ENCODE peak calls at places on chromosomes 6 and 20, in eight cellular contexts. One of them, this sample, is unnamed.

GRCh38 chr6:150528648-150529285 is 70.9 kb upstream of the PLEKHG1 start:
- DNase-seq in stimulated activated CD8-positive, alpha-beta memory T cell treated with anti-CD3 and anti-CD28 coated beads, Interleukin-12 subunit alpha, Interleukin-12 subunit beta, amount 100 ng/mL, for 1 hour: no peak
- DNase-seq in H9: peak; percentile 84
- DNase-seq in memory B cell: peak; percentile 22
- DNase-seq in HFF-Myc: peak; percentile 59
- DNase-seq in A549: no peak
- DNase-seq in cardiac septum: peak; percentile 81
- DNase-seq in anterior cingulate cortex: no peak
- DNase-seq in this sample: no peak

GRCh38 chr20:6767166-6767535 is 335 bp upstream of the BMP2 start:
- DNase-seq in stimulated activated CD8-positive, alpha-beta memory T cell treated with anti-CD3 and anti-CD28 coated beads, Interleukin-12 subunit alpha, Interleukin-12 subunit beta, amount 100 ng/mL, for 1 hour: no peak
- DNase-seq in A549: no peak
- DNase-seq in anterior cingulate cortex: no peak
- DNase-seq in H9: peak; percentile 34
- DNase-seq in memory B cell: no peak
- DNase-seq in HFF-Myc: no peak
- DNase-seq in cardiac septum: no peak
- DNase-seq in this sample: no peak

GRCh38 chr20:10449270-10449669 is 14.2 kb downstream of the SLX4IP start:
- DNase-seq in HFF-Myc: no peak
- DNase-seq in stimulated activated CD8-positive, alpha-beta memory T cell treated with anti-CD3 and anti-CD28 coated beads, Interleukin-12 subunit alpha, Interleukin-12 subunit beta, amount 100 ng/mL, for 1 hour: no peak
- DNase-seq in H9: no peak
- DNase-seq in memory B cell: no peak
- DNase-seq in anterior cingulate cortex: no peak
- DNase-seq in A549: no peak
- DNase-seq in cardiac septum: no peak
- DNase-seq in this sample: no peak

GRCh38 chr20:62825994-62826645 is 9.3 kb downstream of the COL9A3 start:
- DNase-seq in H9: no peak
- DNase-seq in A549: no peak
- DNase-seq in anterior cingulate cortex: no peak
- DNase-seq in memory B cell: no peak
- DNase-seq in stimulated activated CD8-positive, alpha-beta memory T cell treated with anti-CD3 and anti-CD28 coated beads, Interleukin-12 subunit alpha, Interleukin-12 subunit beta, amount 100 ng/mL, for 1 hour: no peak
- DNase-seq in HFF-Myc: no peak
- DNase-seq in cardiac septum: no peak
- DNase-seq in this sample: no peak

GRCh38 chr20:3869839-3870634 is 19.1 kb upstream of the PANK2 start:
- DNase-seq in memory B cell: no peak
- DNase-seq in stimulated activated CD8-positive, alpha-beta memory T cell treated with anti-CD3 and anti-CD28 coated beads, Interleukin-12 subunit alpha, Interleukin-12 subunit beta, amount 100 ng/mL, for 1 hour: no peak
- DNase-seq in A549: no peak
- DNase-seq in anterior cingulate cortex: no peak
- DNase-seq in HFF-Myc: no peak
- DNase-seq in cardiac septum: no peak
- DNase-seq in H9: no peak
- DNase-seq in this sample: no peak

GRCh38 chr6:155078331-155078745 is 83.2 kb downstream of the TIAM2 start:
- DNase-seq in A549: no peak
- DNase-seq in anterior cingulate cortex: no peak
- DNase-seq in HFF-Myc: no peak
- DNase-seq in stimulated activated CD8-positive, alpha-beta memory T cell treated with anti-CD3 and anti-CD28 coated beads, Interleukin-12 subunit alpha, Interleukin-12 subunit beta, amount 100 ng/mL, for 1 hour: no peak
- DNase-seq in cardiac septum: no peak
- DNase-seq in memory B cell: no peak
- DNase-seq in H9: no peak
- DNase-seq in this sample: no peak

GRCh38 chr20:1391640-1392442 is 1.0 kb downstream of the FKBP1A start:
- DNase-seq in HFF-Myc: no peak
- DNase-seq in stimulated activated CD8-positive, alpha-beta memory T cell treated with anti-CD3 and anti-CD28 coated beads, Interleukin-12 subunit alpha, Interleukin-12 subunit beta, amount 100 ng/mL, for 1 hour: no peak
- DNase-seq in H9: peak; percentile 62
- DNase-seq in cardiac septum: peak; percentile 86
- DNase-seq in A549: no peak
- DNase-seq in memory B cell: no peak
- DNase-seq in anterior cingulate cortex: no peak
- DNase-seq in this sample: no peak

GRCh38 chr6:22062807-22063408 is 233.9 kb downstream of the PRL start:
- DNase-seq in cardiac septum: no peak
- DNase-seq in H9: no peak
- DNase-seq in anterior cingulate cortex: peak; percentile 36
- DNase-seq in HFF-Myc: no peak
- DNase-seq in stimulated activated CD8-positive, alpha-beta memory T cell treated with anti-CD3 and anti-CD28 coated beads, Interleukin-12 subunit alpha, Interleukin-12 subunit beta, amount 100 ng/mL, for 1 hour: peak; percentile 16
- DNase-seq in memory B cell: no peak
- DNase-seq in A549: no peak
- DNase-seq in this sample: no peak

GRCh38 chr6:98747246-98747645 is 87.1 kb upstream of the POU3F2 start:
- DNase-seq in cardiac septum: no peak
- DNase-seq in HFF-Myc: no peak
- DNase-seq in anterior cingulate cortex: no peak
- DNase-seq in stimulated activated CD8-positive, alpha-beta memory T cell treated with anti-CD3 and anti-CD28 coated beads, Interleukin-12 subunit alpha, Interleukin-12 subunit beta, amount 100 ng/mL, for 1 hour: no peak
- DNase-seq in A549: no peak
- DNase-seq in memory B cell: no peak
- DNase-seq in H9: no peak
- DNase-seq in this sample: no peak

GRCh38 chr6:43897571-43898302 is 127.7 kb downstream of the VEGFA start:
- DNase-seq in cardiac septum: no peak
- DNase-seq in A549: no peak
- DNase-seq in H9: no peak
- DNase-seq in stimulated activated CD8-positive, alpha-beta memory T cell treated with anti-CD3 and anti-CD28 coated beads, Interleukin-12 subunit alpha, Interleukin-12 subunit beta, amount 100 ng/mL, for 1 hour: no peak
- DNase-seq in anterior cingulate cortex: no peak
- DNase-seq in memory B cell: no peak
- DNase-seq in HFF-Myc: no peak
- DNase-seq in this sample: no peak

GRCh38 chr20:45945678-45946148 is 11.2 kb downstream of the PCIF1 start:
- DNase-seq in stimulated activated CD8-positive, alpha-beta memory T cell treated with anti-CD3 and anti-CD28 coated beads, Interleukin-12 subunit alpha, Interleukin-12 subunit beta, amount 100 ng/mL, for 1 hour: no peak
- DNase-seq in H9: no peak
- DNase-seq in cardiac septum: no peak
- DNase-seq in A549: no peak
- DNase-seq in memory B cell: no peak
- DNase-seq in anterior cingulate cortex: no peak
- DNase-seq in HFF-Myc: no peak
- DNase-seq in this sample: no peak

GRCh38 chr20:44691424-44692423 is 23.4 kb upstream of the CCN5 start:
- DNase-seq in cardiac septum: peak; percentile 89
- DNase-seq in memory B cell: no peak
- DNase-seq in stimulated activated CD8-positive, alpha-beta memory T cell treated with anti-CD3 and anti-CD28 coated beads, Interleukin-12 subunit alpha, Interleukin-12 subunit beta, amount 100 ng/mL, for 1 hour: no peak
- DNase-seq in A549: no peak
- DNase-seq in anterior cingulate cortex: no peak
- DNase-seq in H9: no peak
- DNase-seq in HFF-Myc: no peak
- DNase-seq in this sample: no peak

GRCh38 chr6:109031416-109031815 is 63.2 kb downstream of the SESN1 start:
- DNase-seq in memory B cell: no peak
- DNase-seq in cardiac septum: no peak
- DNase-seq in stimulated activated CD8-positive, alpha-beta memory T cell treated with anti-CD3 and anti-CD28 coated beads, Interleukin-12 subunit alpha, Interleukin-12 subunit beta, amount 100 ng/mL, for 1 hour: no peak
- DNase-seq in A549: no peak
- DNase-seq in H9: no peak
- DNase-seq in HFF-Myc: no peak
- DNase-seq in anterior cingulate cortex: no peak
- DNase-seq in this sample: no peak

GRCh38 chr20:3464166-3464565 is 6.7 kb upstream of the ATRN start:
- DNase-seq in stimulated activated CD8-positive, alpha-beta memory T cell treated with anti-CD3 and anti-CD28 coated beads, Interleukin-12 subunit alpha, Interleukin-12 subunit beta, amount 100 ng/mL, for 1 hour: no peak
- DNase-seq in memory B cell: no peak
- DNase-seq in H9: no peak
- DNase-seq in HFF-Myc: no peak
- DNase-seq in anterior cingulate cortex: no peak
- DNase-seq in A549: no peak
- DNase-seq in cardiac septum: no peak
- DNase-seq in this sample: no peak

GRCh38 chr6:38350882-38351281 is 288.8 kb downstream of the BTBD9 start:
- DNase-seq in H9: no peak
- DNase-seq in HFF-Myc: no peak
- DNase-seq in cardiac septum: no peak
- DNase-seq in A549: no peak
- DNase-seq in stimulated activated CD8-positive, alpha-beta memory T cell treated with anti-CD3 and anti-CD28 coated beads, Interleukin-12 subunit alpha, Interleukin-12 subunit beta, amount 100 ng/mL, for 1 hour: no peak
- DNase-seq in anterior cingulate cortex: no peak
- DNase-seq in memory B cell: no peak
- DNase-seq in this sample: no peak

GRCh38 chr6:3063733-3064700 is 4.3 kb upstream of the RIPK1 start:
- DNase-seq in memory B cell: peak; percentile 77
- DNase-seq in HFF-Myc: no peak
- DNase-seq in anterior cingulate cortex: peak; percentile 91
- DNase-seq in cardiac septum: peak; percentile 99
- DNase-seq in stimulated activated CD8-positive, alpha-beta memory T cell treated with anti-CD3 and anti-CD28 coated beads, Interleukin-12 subunit alpha, Interleukin-12 subunit beta, amount 100 ng/mL, for 1 hour: peak; percentile 89
- DNase-seq in H9: peak; percentile 87
- DNase-seq in A549: peak; percentile 87
- DNase-seq in this sample: peak; percentile 86

GRCh38 chr6:170295519-170296422 is 4.9 kb upstream of the DLL1 start:
- DNase-seq in H9: peak; percentile 97
- DNase-seq in anterior cingulate cortex: no peak
- DNase-seq in HFF-Myc: no peak
- DNase-seq in A549: no peak
- DNase-seq in stimulated activated CD8-positive, alpha-beta memory T cell treated with anti-CD3 and anti-CD28 coated beads, Interleukin-12 subunit alpha, Interleukin-12 subunit beta, amount 100 ng/mL, for 1 hour: no peak
- DNase-seq in cardiac septum: no peak
- DNase-seq in memory B cell: peak; percentile 69
- DNase-seq in this sample: no peak